ENCODE peak calls at places on chromosome 16, in four cellular contexts. U is WTC11, A is K562, P is H1. C is an unnamed sample.

GRCh38 chr16:82182237-82183003 is 12.4 kb upstream of the MPHOSPH6 start:
- DNase-seq in U (no peak), A (no peak), P (no peak), C (no peak)

GRCh38 chr16:971582-971905 is 760 bp upstream of the LMF1 start:
- DNase-seq in U (no peak), A (no peak), P (no peak), C (no peak)

GRCh38 chr16:11134722-11135121 is 121.3 kb downstream of the SOCS1 start:
- DNase-seq in U (no peak), A (no peak), P (no peak), C (no peak)

GRCh38 chr16:9870962-9871361 is 311.3 kb downstream of the GRIN2A start:
- DNase-seq in U (no peak), A (no peak), P (no peak), C (no peak)

GRCh38 chr16:1152123-1152638 is 725 bp upstream of the CACNA1H start:
- DNase-seq in U (peak), A (no peak), P (no peak), C (no peak)

GRCh38 chr16:24977673-24978065 is 37.5 kb downstream of the ARHGAP17 start:
- DNase-seq in U (no peak), A (no peak), P (no peak), C (no peak)

GRCh38 chr16:50644730-50645129 is 36.4 kb downstream of the SNX20 start:
- DNase-seq in U (peak), A (no peak), P (peak), C (peak)

GRCh38 chr16:1420111-1420539 is 422 bp downstream of the UQCC4 start:
- DNase-seq in U (no peak), A (no peak), P (no peak), C (no peak)

GRCh38 chr16:67674851-67675578 is 8.4 kb downstream of the C16orf86 start:
- DNase-seq in U (no peak), A (no peak), P (no peak), C (no peak)

GRCh38 chr16:72910875-72911274 is 137.1 kb downstream of the ZFHX3 start:
- DNase-seq in U (no peak), A (no peak), P (no peak), C (no peak)

GRCh38 chr16:85459529-85460251 is 153.4 kb upstream of the GSE1 start:
- DNase-seq in U (no peak), A (no peak), P (no peak), C (no peak)

GRCh38 chr16:47197536-47198179 is 53.9 kb upstream of the NETO2 start:
- DNase-seq in U (no peak), A (no peak), P (no peak), C (no peak)

GRCh38 chr16:17105239-17105721 is 365.5 kb downstream of the XYLT1 start:
- DNase-seq in U (no peak), A (no peak), P (no peak), C (no peak)

GRCh38 chr16:75836377-75837010 is 110.2 kb upstream of the CPHXL start:
- DNase-seq in U (no peak), A (no peak), P (no peak), C (no peak)

GRCh38 chr16:3182608-3183444 is 5.2 kb upstream of the OR1F1 start:
- DNase-seq in U (peak), A (peak), P (no peak), C (peak)

GRCh38 chr16:75312875-75313274 is 61.5 kb upstream of the BCAR1 start:
- DNase-seq in U (no peak), A (no peak), P (no peak), C (no peak)

GRCh38 chr16:68354816-68355215 is 44.0 kb downstream of the PRMT7 start:
- DNase-seq in U (no peak), A (no peak), P (no peak), C (no peak)

GRCh38 chr16:3998793-3999478 is 117.3 kb downstream of the ADCY9 start:
- DNase-seq in U (no peak), A (no peak), P (no peak), C (no peak)

GRCh38 chr16:2364638-2365210 is 24.2 kb upstream of the ABCA3 start:
- DNase-seq in U (no peak), A (peak), P (no peak), C (peak)

GRCh38 chr16:9447195-9447551 is 355.7 kb downstream of the HAPSTR1 start:
- DNase-seq in U (no peak), A (no peak), P (no peak), C (no peak)

GRCh38 chr16:50266337-50267091 is at the start of gene ADCY7:
- DNase-seq in U (peak), A (peak), P (no peak), C (peak)

GRCh38 chr16:9775994-9776393 is 406.2 kb downstream of the GRIN2A start:
- DNase-seq in U (no peak), A (no peak), P (no peak), C (no peak)

GRCh38 chr16:89958068-89958467 is 9.5 kb downstream of the DEF8 start:
- DNase-seq in U (peak), A (peak), P (no peak), C (peak)
- TF ChIP-seq TEAD4 in U (no peak), A (no peak), P (no peak), C (no peak)

GRCh38 chr16:19808061-19808621 is 76.5 kb downstream of the GPRC5B start:
- DNase-seq in U (no peak), A (no peak), P (no peak), C (no peak)
- TF ChIP-seq TEAD4 in U (no peak), A (no peak), P (no peak), C (no peak)

DNA sequence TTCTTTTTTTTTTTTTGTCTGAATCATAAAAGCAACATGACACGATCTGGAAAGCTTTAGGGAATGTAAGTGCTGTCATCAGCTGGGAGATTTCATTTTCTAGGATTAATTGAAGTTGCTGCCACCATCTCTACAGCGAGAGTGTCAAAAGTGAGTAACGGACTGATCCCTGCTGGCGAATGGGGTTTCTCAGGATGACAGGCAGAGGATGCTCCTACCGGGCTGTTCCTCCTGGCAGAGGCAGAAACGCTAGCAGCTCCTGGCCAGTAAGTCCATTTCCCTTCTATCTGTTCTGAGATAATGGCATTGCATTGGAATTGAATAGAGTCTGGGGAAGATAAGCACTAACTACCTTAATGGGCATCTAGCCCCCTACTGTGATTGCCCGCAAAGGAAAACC is 80.5 kb upstream of the KIFC3 start:
- DNase-seq in U (no peak), A (no peak), P (no peak), C (peak)
- TF ChIP-seq TEAD4 in U (no peak), A (no peak), P (no peak), C (no peak)

DNA sequence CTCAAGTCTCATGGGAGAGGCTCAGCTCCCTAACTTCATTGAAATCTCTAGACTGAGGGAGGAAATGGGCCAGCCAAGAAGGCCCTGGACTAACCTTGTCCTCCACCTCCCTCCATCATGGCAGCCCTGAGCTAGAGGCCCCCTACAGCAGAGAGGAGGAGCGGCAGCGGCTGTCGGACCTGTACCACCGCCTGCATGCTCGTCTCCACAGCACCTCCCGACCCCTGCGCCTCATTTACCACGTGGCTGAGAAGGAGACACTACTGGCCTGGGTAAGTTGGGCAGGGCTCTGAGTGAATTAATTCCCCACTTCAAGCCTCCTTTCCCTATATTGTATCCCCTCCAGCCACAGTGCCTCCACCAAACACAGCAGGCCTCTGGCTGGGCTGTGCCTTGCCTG is 3.8 kb upstream of the SYCE1L start:
- DNase-seq in U (no peak), A (no peak), P (no peak), C (peak)
- TF ChIP-seq TEAD4 in U (no peak), A (no peak), P (no peak), C (no peak)

DNA sequence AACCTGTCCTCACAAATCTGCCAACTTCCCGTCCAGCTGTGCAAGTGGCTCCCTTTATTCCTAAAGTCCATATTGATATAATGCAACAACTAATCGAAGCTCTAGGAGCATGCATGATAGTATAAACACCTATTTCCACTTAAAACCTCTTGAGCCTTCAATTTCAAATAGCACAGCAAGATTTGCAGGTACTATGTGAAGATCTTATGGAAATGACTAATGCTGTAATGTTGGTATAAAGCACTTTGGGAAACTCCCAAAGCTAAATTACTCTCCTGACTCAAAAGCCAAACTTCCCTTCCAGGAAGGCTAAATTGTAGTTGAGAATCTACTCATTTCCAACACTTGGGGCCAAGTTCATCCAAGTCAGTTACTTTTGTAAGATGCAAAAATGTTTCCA is 287.6 kb upstream of the CDH11 start:
- DNase-seq in U (no peak), A (no peak), P (no peak), C (no peak)
- TF ChIP-seq TEAD4 in U (no peak), A (no peak), P (no peak), C (no peak)

DNA sequence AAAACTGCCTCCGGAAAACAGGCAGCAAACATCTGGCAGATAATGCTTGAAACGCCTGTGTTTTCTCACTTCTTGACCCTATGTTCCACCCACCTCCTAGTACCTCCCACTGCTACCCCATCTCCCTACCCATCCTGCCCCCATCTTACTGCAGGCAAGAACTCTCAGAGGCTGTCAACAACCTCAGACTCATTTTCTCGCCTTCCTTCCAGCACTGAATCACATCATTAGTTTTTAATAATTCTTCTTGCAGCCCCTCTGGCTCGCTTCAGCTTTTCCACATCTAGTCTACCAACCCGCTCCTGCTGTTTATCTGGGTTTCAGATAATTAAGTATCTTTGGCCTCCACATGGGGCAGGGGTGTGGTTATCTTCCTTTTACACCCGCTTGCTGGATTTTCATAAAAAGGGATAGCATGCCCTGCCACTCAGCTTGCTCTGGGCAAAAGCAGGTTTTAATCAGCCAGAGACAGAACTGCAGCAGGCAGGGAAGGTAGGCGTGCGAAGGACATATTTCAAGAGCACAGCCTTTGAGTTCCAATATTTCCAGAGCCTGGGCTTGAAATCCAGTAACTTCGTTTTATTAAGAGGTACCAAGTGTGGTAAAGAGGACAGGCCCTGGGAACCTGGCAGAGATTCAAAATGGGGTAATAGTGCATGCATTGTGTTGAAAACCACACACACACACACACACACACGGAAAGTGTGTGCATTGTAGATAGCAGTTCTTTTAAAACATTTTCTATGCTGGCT is 87.5 kb downstream of the BMERB1 start:
- DNase-seq in U (no peak), A (peak), P (no peak), C (peak)
- TF ChIP-seq TEAD4 in U (no peak), A (peak), P (no peak), C (no peak)

DNA sequence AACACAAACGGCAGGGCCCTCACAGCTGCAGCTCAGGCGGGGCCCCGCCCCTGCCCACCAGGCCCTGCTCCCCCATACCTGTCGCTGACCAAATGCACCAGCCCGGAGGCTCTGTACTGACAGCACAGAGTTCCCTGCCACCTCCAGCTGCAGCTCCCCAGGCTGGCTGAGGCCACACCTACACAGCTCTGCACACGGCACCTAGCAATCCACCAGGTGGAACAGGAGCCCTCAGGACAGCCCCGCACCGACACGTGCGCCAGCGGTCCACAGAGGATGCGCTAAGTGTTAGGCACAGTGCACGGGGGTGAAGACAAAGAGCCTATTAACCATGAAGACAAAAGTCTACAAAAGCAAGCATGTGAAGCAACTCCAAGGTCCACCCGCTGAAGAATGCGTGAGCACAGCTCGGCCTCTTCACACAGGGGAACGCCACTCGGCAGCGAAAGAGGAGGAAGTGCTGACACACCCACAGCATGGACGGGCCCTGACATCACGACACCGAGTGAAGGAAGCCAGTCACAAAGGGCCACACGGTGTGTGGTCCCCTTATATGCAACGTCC is 5.4 kb downstream of the ZCCHC14 start:
- DNase-seq in U (peak), A (peak), P (peak), C (no peak)
- TF ChIP-seq TEAD4 in U (no peak), A (no peak), P (no peak), C (no peak)

GRCh38 chr16:30112197-30113030 is 923 bp downstream of the GDPD3 start:
- DNase-seq in U (peak), A (peak), P (no peak), C (peak)
- TF ChIP-seq TEAD4 in U (no peak), A (no peak), P (peak), C (no peak)

DNA sequence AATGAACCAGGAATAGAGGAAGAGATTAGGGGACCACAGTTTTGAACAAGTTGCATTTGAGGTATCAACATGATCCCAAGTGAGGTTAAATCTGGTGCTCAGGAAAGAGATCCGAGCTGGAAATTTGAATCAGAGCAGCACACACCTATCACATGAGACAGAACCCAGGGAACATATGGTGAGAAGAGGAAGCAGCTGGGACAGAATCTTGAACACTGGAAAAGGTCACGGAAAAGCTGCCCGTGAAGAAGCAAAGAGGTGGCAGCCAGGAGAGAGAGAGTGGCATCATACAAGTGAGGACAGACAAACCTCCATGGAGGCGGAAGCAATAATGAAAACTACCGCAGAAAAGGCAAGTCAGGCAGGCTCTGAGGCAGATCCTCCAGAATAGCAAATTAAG is 36.1 kb downstream of the USP31 start:
- DNase-seq in U (no peak), A (no peak), P (no peak), C (no peak)
- TF ChIP-seq TEAD4 in U (no peak), A (no peak), P (no peak), C (no peak)

C was measured in SK-N-SH.